ENCODE peak calls at places on chromosome 12, in ten cellular contexts. L is stimulated activated CD8-positive, alpha-beta memory T cell treated with anti-CD3 and anti-CD28 coated beads, Interleukin-12 subunit alpha, Interleukin-12 subunit beta, amount 100 ng/mL, for 1 hour; U is activated gamma-delta T cell; S is SW 1271; A is activated naive CD8-positive, alpha-beta T cell treated with anti-CD3 and anti-CD28 coated beads, Interleukin-2, amount 50 U/mL, for 16 hours; Z is hepatic stellate cell; W is CD4-positive, CD25-positive, alpha-beta regulatory T cell; G is memory B cell; N is skeletal muscle cell; H is germinal center. M is an unnamed sample.

GRCh38 chr12:1800646-1801284 is 19.6 kb upstream of the LRTM2 start:
- DNase-seq in L (no peak), G (peak), S (no peak), U (no peak), A (no peak), Z (peak), N (no peak), H (peak), W (no peak), M (peak)

GRCh38 chr12:109247831-109248654 is 61.0 kb downstream of the FOXN4 start:
- DNase-seq in G (no peak), N (no peak), Z (no peak), W (no peak), U (no peak), A (no peak), L (no peak), S (no peak), H (no peak), M (no peak)

GRCh38 chr12:57169969-57170368 is 22.6 kb upstream of the LRP1-AS start:
- DNase-seq in S (no peak), H (no peak), A (no peak), N (no peak), G (no peak), U (no peak), L (no peak), W (no peak), Z (no peak), M (no peak)

GRCh38 chr12:21265932-21266331 is 68.8 kb downstream of the SLCO1A2 start:
- DNase-seq in U (no peak), S (no peak), W (no peak), G (no peak), L (no peak), N (no peak), H (no peak), A (no peak), Z (no peak), M (no peak)

GRCh38 chr12:44696542-44696941 is 179.6 kb downstream of the NELL2 start:
- DNase-seq in H (no peak), G (no peak), A (no peak), N (no peak), Z (no peak), U (no peak), S (no peak), W (no peak), L (no peak), M (no peak)

GRCh38 chr12:690466-690865 is 27.2 kb upstream of the NINJ2 start:
- DNase-seq in N (no peak), W (no peak), L (no peak), S (no peak), Z (no peak), U (no peak), A (no peak), H (no peak), G (no peak), M (no peak)

GRCh38 chr12:128743911-128744310 is 79.8 kb downstream of the SLC15A4 start:
- DNase-seq in G (no peak), H (no peak), A (no peak), L (no peak), W (no peak), Z (no peak), N (no peak), S (no peak), U (no peak), M (no peak)

GRCh38 chr12:123064885-123065619 is 84.6 kb downstream of the ARL6IP4 start:
- DNase-seq in W (no peak), A (no peak), U (no peak), H (no peak), Z (no peak), G (no peak), L (no peak), S (no peak), N (no peak), M (no peak)

GRCh38 chr12:92505373-92506340 is 197.1 kb upstream of the PLEKHG7 start:
- DNase-seq in W (peak), H (peak), A (peak), N (peak), U (no peak), Z (peak), G (peak), S (no peak), L (peak), M (peak)

GRCh38 chr12:31752450-31752849 is 23.6 kb upstream of the AMN1 start:
- DNase-seq in N (no peak), G (no peak), A (no peak), H (no peak), U (no peak), Z (no peak), L (no peak), S (no peak), W (no peak), M (no peak)

GRCh38 chr12:13277278-13277677 is 80.8 kb downstream of the EMP1 start:
- DNase-seq in U (no peak), G (no peak), A (no peak), N (no peak), L (no peak), S (no peak), H (no peak), W (no peak), Z (no peak), M (peak)

GRCh38 chr12:26939192-26939832 is 1.0 kb downstream of the FGFR1OP2 start:
- DNase-seq in Z (no peak), H (peak), N (no peak), U (no peak), L (no peak), G (no peak), S (no peak), A (no peak), W (no peak), M (no peak)

GRCh38 chr12:119980247-119980646 is 8.8 kb upstream of the BICDL1 start:
- DNase-seq in Z (no peak), S (no peak), L (no peak), H (no peak), N (no peak), G (no peak), U (no peak), W (no peak), A (no peak), M (no peak)

GRCh38 chr12:47835831-47836155 is 16.1 kb upstream of the HDAC7 start:
- DNase-seq in Z (no peak), N (no peak), L (no peak), H (no peak), G (no peak), A (no peak), S (no peak), U (no peak), W (no peak), M (no peak)

GRCh38 chr12:52969828-52970569 is 21.1 kb downstream of the KRT18 start:
- DNase-seq in A (no peak), G (no peak), U (no peak), N (no peak), Z (no peak), W (no peak), H (no peak), L (no peak), S (no peak), M (no peak)

GRCh38 chr12:5163661-5164060 is 120.0 kb downstream of the KCNA5 start:
- DNase-seq in G (no peak), H (no peak), A (no peak), U (no peak), S (no peak), N (no peak), W (no peak), Z (no peak), L (no peak), M (no peak)

GRCh38 chr12:100908501-100908900 is 113.9 kb downstream of the ANO4 start:
- DNase-seq in H (no peak), G (no peak), L (no peak), U (no peak), A (no peak), N (peak), Z (no peak), S (no peak), W (no peak), M (no peak)

GRCh38 chr12:57218030-57218853 is 1.6 kb downstream of the NXPH4 start:
- DNase-seq in W (no peak), N (no peak), L (no peak), S (no peak), G (no peak), U (no peak), A (no peak), Z (no peak), H (no peak), M (peak)

GRCh38 chr12:66065623-66066022 is 64.9 kb downstream of the LLPH start:
- DNase-seq in G (no peak), Z (no peak), U (no peak), H (no peak), W (no peak), L (no peak), S (no peak), N (no peak), A (no peak), M (no peak)

GRCh38 chr12:130014485-130014807 is 110.6 kb upstream of the TMEM132D start:
- DNase-seq in L (no peak), A (no peak), H (no peak), Z (no peak), N (no peak), W (no peak), U (no peak), S (no peak), G (no peak), M (no peak)

GRCh38 chr12:28024231-28024995 is 51.9 kb upstream of the PTHLH start:
- DNase-seq in H (no peak), W (no peak), Z (peak), L (no peak), A (no peak), G (no peak), N (peak), S (no peak), U (no peak), M (no peak)

GRCh38 chr12:57240069-57240921 is 10.7 kb downstream of the STAC3 start:
- DNase-seq in L (peak), W (peak), S (no peak), N (no peak), G (peak), H (peak), U (peak), Z (peak), A (no peak), M (peak)

GRCh38 chr12:65586796-65587195 is 237.5 kb upstream of the HMGA2 start:
- DNase-seq in U (no peak), G (no peak), S (no peak), N (no peak), H (no peak), W (no peak), L (no peak), A (no peak), Z (no peak), M (no peak)